ENCODE peak calls at places on chromosomes 12 and 14, in ten cellular contexts. S, A, D, R, B, M, O, H, E and F are unnamed samples. For H3K4me1, the result is how much of the 10 kb centered on the place peaks cover.

GRCh38 chr14:46580941-46581671 is 70.5 kb downstream of the RPL10L start:
- DNase-seq in S (no peak), A (peak), D (peak), E (no peak), B (peak), R (no peak), O (no peak), M (no peak), H (peak), F (no peak)

GRCh38 chr14:68891851-68892660 is 87.0 kb downstream of the ACTN1 start:
- DNase-seq in O (no peak), H (peak), A (no peak), E (no peak), S (no peak), D (no peak), B (no peak), M (no peak), R (no peak), F (no peak)

GRCh38 chr12:5155866-5156265 is 112.2 kb downstream of the KCNA5 start:
- DNase-seq in A (no peak), H (no peak), B (no peak), E (no peak), S (no peak), D (no peak), R (no peak), M (no peak), O (no peak), F (no peak)

GRCh38 chr14:70791971-70792370 is 17.3 kb downstream of the MAP3K9 start:
- DNase-seq in R (no peak), S (no peak), M (no peak), D (no peak), E (no peak), A (no peak), B (no peak), H (no peak), O (no peak), F (no peak)

GRCh38 chr12:130266751-130267150 is 70.9 kb upstream of the PIWIL1 start:
- DNase-seq in H (no peak), R (no peak), A (peak), M (no peak), S (no peak), E (no peak), D (no peak), O (no peak), B (peak), F (no peak)

GRCh38 chr14:50397461-50398196 is 948 bp upstream of the CDKL1 start:
- DNase-seq in A (peak), H (no peak), S (peak), M (no peak), B (no peak), D (peak), R (no peak), E (no peak), O (no peak), F (no peak)

GRCh38 chr14:38129192-38129591 is 78.5 kb upstream of the SSTR1 start:
- DNase-seq in D (no peak), E (no peak), R (no peak), H (no peak), M (no peak), B (no peak), A (no peak), S (no peak), O (no peak), F (no peak)

GRCh38 chr14:59688224-59689170 is 111.9 kb upstream of the CCDC175 start:
- DNase-seq in D (peak), E (no peak), O (no peak), M (no peak), R (no peak), A (peak), H (peak), S (no peak), B (peak), F (no peak)

GRCh38 chr12:81811066-81811777 is 52.1 kb upstream of the PPFIA2 start:
- DNase-seq in D (no peak), B (no peak), S (no peak), R (no peak), A (no peak), E (no peak), O (no peak), M (no peak), H (peak), F (no peak)

GRCh38 chr12:121992059-121992879 is 29.4 kb upstream of the BCL7A start:
- DNase-seq in E (peak), A (peak), D (no peak), M (peak), S (no peak), R (peak), B (no peak), O (no peak), H (peak), F (no peak)

GRCh38 chr12:117084405-117085317 is 14.6 kb downstream of the TESC start:
- DNase-seq in H (no peak), R (no peak), D (no peak), E (no peak), S (no peak), O (no peak), A (no peak), B (no peak), M (no peak), F (no peak)

GRCh38 chr12:97404549-97404948 is 58.1 kb upstream of the RMST start:
- DNase-seq in M (no peak), S (peak), A (peak), B (no peak), H (peak), R (no peak), E (no peak), O (no peak), D (no peak), F (no peak)

DNA sequence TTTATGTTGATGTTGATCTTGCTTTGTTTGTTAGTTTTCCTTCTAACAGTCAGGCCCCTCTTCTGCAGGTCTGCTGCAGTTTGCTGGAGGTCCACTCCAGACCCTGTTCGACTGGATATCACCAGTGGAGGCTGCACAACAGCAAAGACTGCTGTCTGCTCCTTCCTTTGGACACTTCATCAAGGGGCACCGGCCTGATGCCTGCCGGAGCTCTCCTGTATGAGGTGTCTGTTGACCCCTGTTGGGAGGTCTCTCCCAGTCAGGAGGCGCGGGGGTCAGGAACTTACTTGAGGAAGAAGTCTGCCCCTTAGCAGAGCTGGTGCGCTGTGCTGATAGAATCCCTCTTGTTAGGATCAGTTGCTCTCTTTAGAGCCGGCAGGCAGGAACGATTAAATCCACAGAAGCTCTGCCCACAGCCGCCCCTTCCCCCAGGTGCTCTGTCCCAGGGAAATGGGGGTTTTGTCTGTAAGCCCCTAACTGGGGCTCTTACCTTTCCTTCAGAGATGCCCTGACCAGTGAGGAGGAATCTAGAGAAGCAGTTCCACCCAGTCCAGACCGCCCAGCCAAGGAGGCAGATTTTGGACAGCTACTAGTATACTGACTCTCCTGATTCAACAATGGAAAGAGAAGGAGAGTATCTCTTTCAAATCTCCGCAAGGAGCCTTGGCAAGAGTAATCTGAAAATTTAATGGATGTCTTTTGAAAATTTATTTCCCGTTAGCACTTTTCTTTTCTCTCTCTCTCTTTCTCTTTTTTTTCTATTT is 25.2 kb downstream of the MIA2 start:
- DNase-seq in B (no peak), E (no peak), A (no peak), D (no peak), M (no peak), O (no peak), S (no peak), H (no peak), R (no peak), F (no peak)
- H3K4me1 ChIP-seq in B (under half), E (under half), A (under half), D (under half), M (under half), O (under half), S (under half), H (under half), R (under half), F (under half)

GRCh38 chr14:94062344-94062904 is 18.6 kb downstream of the DDX24 start:
- DNase-seq in S (peak), H (peak), R (no peak), B (no peak), O (no peak), M (no peak), A (no peak), D (no peak), E (no peak), F (no peak)

DNA sequence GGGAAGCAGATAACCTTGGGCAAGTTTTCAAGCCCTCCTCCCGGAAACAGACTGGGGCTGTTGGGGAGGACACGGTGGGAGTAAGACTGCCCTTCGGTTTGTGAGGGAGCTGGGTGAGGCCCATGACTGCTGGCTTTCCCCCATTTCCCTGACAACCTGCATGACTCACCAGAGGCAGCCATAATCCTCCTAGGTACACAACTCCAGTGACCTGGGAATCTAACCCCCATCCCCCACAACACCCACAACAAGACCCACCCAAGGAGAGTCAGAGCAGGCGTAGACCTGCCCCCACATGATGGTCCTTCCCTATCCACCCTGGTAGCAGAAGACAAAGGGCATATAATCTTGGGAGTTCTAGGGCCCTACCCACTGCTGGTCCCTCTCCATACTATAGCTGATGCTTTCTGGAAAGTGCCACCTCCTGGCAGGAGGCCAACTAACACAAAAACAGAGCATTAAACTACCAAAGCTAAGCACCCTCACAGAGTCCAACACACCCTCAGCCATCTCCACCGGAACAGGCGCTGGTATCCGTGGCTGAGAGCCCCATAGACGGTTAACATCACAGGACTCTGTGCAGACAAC is 14.8 kb downstream of the DDX24 start:
- DNase-seq in B (no peak), D (peak), E (no peak), R (no peak), M (no peak), A (peak), S (no peak), H (peak), O (no peak), F (no peak)
- H3K4me1 ChIP-seq in B (under half), D (under half), E (half or more), R (under half), M (under half), A (under half), S (half or more), H (under half), O (under half), F (under half)

DNA sequence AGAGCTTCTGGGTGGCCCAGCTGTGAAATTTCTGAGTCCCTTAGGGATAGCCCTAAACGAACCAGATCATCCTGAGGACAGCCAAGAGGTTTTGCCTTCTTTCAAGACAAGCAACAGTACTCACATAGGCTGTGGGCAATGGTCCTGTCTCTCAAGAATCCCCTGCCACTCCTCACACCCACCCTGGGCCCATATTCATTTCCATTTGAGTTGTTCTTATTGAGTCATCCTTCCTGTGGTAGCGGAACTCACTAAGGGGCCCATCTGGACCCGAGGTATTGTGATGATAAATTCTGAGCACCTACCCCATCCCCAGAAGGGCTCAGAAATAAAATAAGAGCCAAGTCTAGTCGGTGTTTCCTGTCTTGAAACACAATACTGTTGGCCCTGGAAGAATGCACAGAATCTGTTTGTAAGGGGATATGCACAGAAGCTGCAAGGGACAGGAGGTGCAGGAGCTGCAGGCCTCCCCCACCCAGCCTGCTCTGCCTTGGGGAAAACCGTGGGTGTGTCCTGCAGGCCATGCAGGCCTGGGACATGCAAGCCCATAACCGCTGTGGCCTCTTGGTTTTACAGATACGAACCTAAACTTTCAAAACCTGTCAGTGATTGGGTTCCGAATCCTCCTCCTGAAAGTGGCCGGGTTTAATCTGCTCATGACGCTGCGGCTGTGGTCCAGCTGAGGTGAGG is 38.9 kb downstream of the DAD1 start:
- DNase-seq in O (no peak), E (peak), S (no peak), M (peak), B (peak), D (no peak), H (peak), R (peak), A (no peak), F (peak)
- H3K4me1 ChIP-seq in O (under half), E (half or more), S (under half), M (half or more), B (under half), D (under half), H (under half), R (half or more), A (under half), F (half or more)

DNA sequence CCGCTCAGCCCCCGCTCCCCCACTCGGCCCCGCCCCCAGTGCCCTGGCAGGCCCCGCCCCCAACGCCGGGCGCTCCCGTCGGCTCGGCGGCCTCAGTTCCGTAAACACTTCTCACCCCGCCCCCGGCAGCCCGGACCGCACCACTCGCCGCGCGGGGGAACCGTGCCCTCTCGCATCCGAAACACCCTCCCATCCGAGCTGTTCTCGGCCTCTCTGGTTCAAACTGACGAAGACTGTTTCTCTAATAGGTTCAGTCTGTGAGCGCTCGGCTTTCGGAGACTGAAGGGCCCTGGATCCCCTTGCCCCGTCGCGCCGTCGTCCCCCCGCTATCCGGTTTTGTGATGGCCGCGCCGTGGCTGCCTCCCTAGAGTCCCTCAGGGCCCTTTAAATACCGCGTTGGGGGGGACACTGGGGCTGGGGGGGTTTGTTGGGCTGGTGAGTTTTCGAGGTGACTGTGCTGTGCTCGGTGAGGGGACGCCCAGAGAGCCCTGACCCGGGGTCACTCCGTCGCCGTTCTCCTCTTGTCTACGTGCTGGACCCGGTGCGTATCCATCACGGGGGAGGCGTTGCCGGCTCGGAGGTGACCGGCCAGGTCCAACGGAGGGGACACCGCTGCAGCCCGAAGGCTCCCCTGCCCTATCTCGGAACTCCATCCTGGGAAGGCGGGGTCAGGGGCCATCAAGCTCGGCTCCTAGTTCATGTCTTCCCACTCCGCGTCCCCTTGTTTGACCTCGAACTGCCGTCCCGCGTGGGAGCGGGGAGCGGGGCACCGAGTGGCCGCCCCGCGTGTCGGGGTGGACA is at the start of gene TCP11L2:
- DNase-seq in D (peak), A (peak), B (no peak), O (peak), H (peak), E (peak), R (peak), M (peak), S (peak), F (peak)
- H3K4me1 ChIP-seq in D (under half), A (under half), B (under half), O (half or more), H (under half), E (half or more), R (under half), M (half or more), S (half or more), F (under half)

GRCh38 chr12:57844725-57845477 is 1.6 kb downstream of the CTDSP2 start:
- DNase-seq in D (peak), O (peak), R (no peak), A (peak), E (no peak), M (peak), S (no peak), B (no peak), H (peak), F (no peak)
- H3K4me1 ChIP-seq in D (under half), O (half or more), R (under half), A (under half), E (half or more), M (under half), S (half or more), B (under half), H (under half), F (under half)

GRCh38 chr14:92534863-92535654 is 21.5 kb downstream of the RIN3 start:
- DNase-seq in E (peak), O (no peak), M (no peak), B (no peak), H (no peak), R (peak), A (no peak), S (no peak), D (peak), F (no peak)
- H3K4me1 ChIP-seq in E (under half), O (under half), M (half or more), B (under half), H (under half), R (under half), A (under half), S (under half), D (under half), F (under half)

GRCh38 chr14:104169765-104170113 is 31.4 kb downstream of the KIF26A start:
- DNase-seq in D (no peak), S (no peak), B (no peak), R (no peak), E (no peak), M (no peak), A (no peak), H (no peak), O (no peak), F (no peak)
- H3K4me1 ChIP-seq in D (under half), S (under half), B (under half), R (under half), E (under half), M (under half), A (under half), H (under half), O (under half), F (under half)